ENCODE peak calls at places on chromosomes 6 and 20, in six cellular contexts. D is heart left ventricle, V is RWPE1, C is tibial nerve, P is cardiac fibroblast, E is lung. K is an unnamed sample.

GRCh38 chr6:2624177-2624576 is 126.5 kb downstream of the MYLK4 start:
- DNase-seq in D (no peak), V (no peak), C (no peak), P (no peak), E (no peak), K (no peak)

GRCh38 chr20:61941721-61942405 is 123.8 kb downstream of the TAF4 start:
- DNase-seq in D (peak; percentile 11), V (no peak), C (no peak), P (no peak), E (no peak), K (no peak)

GRCh38 chr6:11275598-11275997 is 43.1 kb upstream of the NEDD9 start:
- DNase-seq in D (no peak), V (no peak), C (no peak), P (no peak), E (peak; percentile 48), K (no peak)

GRCh38 chr6:81753709-81754678 is 1.5 kb upstream of the TENT5A start:
- DNase-seq in D (peak; percentile 91), V (peak; percentile 30), C (peak; percentile 82), P (peak; percentile 74), E (peak; percentile 87), K (peak; percentile 86)

GRCh38 chr6:169689247-169689646 is 12.6 kb downstream of the WDR27 start:
- DNase-seq in D (no peak), V (peak; percentile 87), C (no peak), P (peak; percentile 65), E (no peak), K (no peak)

GRCh38 chr6:29647927-29648642 is 8.8 kb upstream of the MOG start:
- DNase-seq in D (no peak), V (peak; percentile 64), C (no peak), P (peak; percentile 67), E (no peak), K (no peak)

GRCh38 chr6:29797120-29797519 is 30.5 kb upstream of the HLA-G start:
- DNase-seq in D (no peak), V (peak; percentile 46), C (no peak), P (peak; percentile 76), E (no peak), K (no peak)

GRCh38 chr6:43331876-43332275 is 23.2 kb upstream of the CRIP3 start:
- DNase-seq in D (no peak), V (no peak), C (no peak), P (no peak), E (no peak), K (no peak)

GRCh38 chr6:125598422-125598821 is 151.0 kb upstream of the HEY2 start:
- DNase-seq in D (peak; percentile 81), V (peak; percentile 56), C (peak; percentile 27), P (peak; percentile 94), E (peak; percentile 86), K (no peak)

GRCh38 chr6:118843685-118844390 is 50.1 kb upstream of the ASF1A start:
- DNase-seq in D (no peak), V (no peak), C (no peak), P (peak; percentile 16), E (no peak), K (no peak)

GRCh38 chr6:15752820-15753219 is 90.0 kb upstream of the DTNBP1 start:
- DNase-seq in D (no peak), V (no peak), C (no peak), P (no peak), E (no peak), K (no peak)

GRCh38 chr6:166997768-166998255 is 1.4 kb upstream of the CEP43 start:
- DNase-seq in D (peak; percentile 57), V (peak; percentile 65), C (no peak), P (peak; percentile 81), E (peak; percentile 65), K (no peak)

GRCh38 chr6:142845143-142845571 is 99.8 kb downstream of the HIVEP2 start:
- DNase-seq in D (no peak), V (no peak), C (no peak), P (peak; percentile 36), E (no peak), K (no peak)

GRCh38 chr6:42790549-42791181 is 8.8 kb downstream of the BICRAL start:
- DNase-seq in D (no peak), V (no peak), C (no peak), P (no peak), E (no peak), K (no peak)

GRCh38 chr6:167733740-167734661 is 92.7 kb upstream of the AFDN start:
- DNase-seq in D (no peak), V (no peak), C (peak; percentile 79), P (peak; percentile 38), E (no peak), K (peak; percentile 81)

GRCh38 chr20:33660035-33660684 is 2.0 kb upstream of the C20orf144 start:
- DNase-seq in D (no peak), V (no peak), C (no peak), P (no peak), E (no peak), K (no peak)

GRCh38 chr6:129748212-129748900 is 38.4 kb upstream of the ARHGAP18 start:
- DNase-seq in D (peak; percentile 31), V (peak; percentile 77), C (peak; percentile 11), P (peak; percentile 77), E (no peak), K (no peak)

GRCh38 chr20:17964073-17964472 is 4.5 kb downstream of the SNX5 start:
- DNase-seq in D (no peak), V (no peak), C (no peak), P (no peak), E (no peak), K (no peak)

GRCh38 chr20:2866236-2866635 is 7.0 kb upstream of the PTPRA start:
- DNase-seq in D (no peak), V (no peak), C (no peak), P (no peak), E (no peak), K (no peak)

GRCh38 chr6:140052757-140053729 is 678.6 kb upstream of the CITED2 start:
- DNase-seq in D (no peak), V (no peak), C (no peak), P (peak; percentile 88), E (no peak), K (no peak)
- TF ChIP-seq CTCF in D (peak; percentile 9), V (no peak), C (no peak), P (peak; percentile 55), E (no peak), K (peak; percentile 38)

GRCh38 chr6:31546962-31547726 is at the start of gene NFKBIL1:
- DNase-seq in D (peak; percentile 98), V (peak; percentile 92), C (peak; percentile 94), P (peak; percentile 99), E (peak; percentile 95), K (peak; percentile 96)
- TF ChIP-seq CTCF in D (peak; percentile 21), V (peak; percentile 62), C (peak; percentile 15), P (no peak), E (no peak), K (no peak)

DNA sequence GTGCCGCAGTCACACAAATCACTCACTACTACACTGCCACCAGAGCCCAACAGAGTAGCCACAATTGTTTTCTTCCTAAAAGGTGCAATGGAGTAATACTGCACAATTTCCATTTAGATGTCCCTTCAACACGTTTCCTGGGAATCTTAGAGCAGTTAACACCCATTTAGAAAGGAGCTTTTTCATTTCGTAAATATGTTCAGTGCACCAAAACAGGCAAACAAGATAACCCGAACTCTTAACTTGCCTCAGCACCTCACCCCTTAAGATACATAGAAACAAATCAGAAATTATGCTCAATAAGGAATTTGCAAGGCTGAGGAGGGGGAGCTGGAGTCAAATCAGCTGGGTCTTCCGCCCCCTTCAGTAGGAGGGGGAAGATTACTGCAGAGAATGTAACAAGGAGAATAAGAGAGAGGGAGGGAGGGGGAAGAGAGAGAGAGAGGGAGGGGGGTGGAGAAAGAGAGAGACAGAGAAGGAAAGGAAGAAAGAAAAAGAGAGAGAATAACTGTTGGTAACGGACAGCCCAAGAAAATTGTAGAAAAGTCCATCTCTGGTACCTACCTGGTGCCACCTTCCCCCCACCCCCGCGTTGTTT is 155.4 kb downstream of the BCAS1 start:
- DNase-seq in D (no peak), V (no peak), C (no peak), P (peak; percentile 35), E (no peak), K (no peak)
- TF ChIP-seq CTCF in D (no peak), V (no peak), C (no peak), P (no peak), E (no peak), K (peak; percentile 22)

GRCh38 chr6:157688960-157689599 is 134.0 kb upstream of the SNX9 start:
- DNase-seq in D (no peak), V (no peak), C (no peak), P (no peak), E (no peak), K (no peak)
- TF ChIP-seq CTCF in D (no peak), V (no peak), C (no peak), P (no peak), E (no peak), K (no peak)

GRCh38 chr6:158999669-159000403 is at the start of gene RSPH3:
- DNase-seq in D (peak; percentile 95), V (peak; percentile 96), C (peak; percentile 80), P (peak; percentile 92), E (peak; percentile 93), K (peak; percentile 96)
- TF ChIP-seq CTCF in D (no peak), V (peak; percentile 38), C (peak; percentile 62), P (no peak), E (no peak), K (peak; percentile 35)

DNA sequence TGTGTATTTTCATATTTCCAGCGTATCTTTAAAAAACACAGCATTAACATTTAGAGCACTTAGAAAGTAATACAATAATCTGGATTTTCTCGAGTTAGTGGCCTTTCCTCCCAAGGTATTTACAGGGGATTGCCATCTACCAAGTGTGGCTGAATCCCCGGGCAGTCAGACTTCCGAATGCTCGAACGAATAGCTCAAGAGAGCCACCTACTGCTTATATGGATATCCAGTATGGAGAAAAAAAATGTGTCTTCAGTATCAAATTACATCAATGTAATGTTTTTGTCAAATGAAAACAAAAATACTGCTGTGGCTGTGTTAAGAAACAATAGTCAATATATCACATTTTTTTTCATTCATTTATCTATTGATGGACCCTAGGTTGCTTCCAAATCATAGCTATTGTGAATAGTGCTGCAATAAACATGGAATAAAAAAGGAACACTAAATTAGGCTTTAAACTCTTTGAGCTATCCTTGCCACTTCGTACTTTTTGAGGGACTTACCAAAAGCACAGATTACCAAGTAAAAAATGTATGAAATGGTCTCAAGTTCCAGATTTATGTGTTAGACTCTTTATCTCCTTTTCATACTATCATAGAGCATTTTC is 654.5 kb upstream of the PTCHD4 start:
- DNase-seq in D (peak; percentile 26), V (peak; percentile 33), C (no peak), P (peak; percentile 83), E (peak; percentile 30), K (no peak)
- TF ChIP-seq CTCF in D (peak; percentile 57), V (peak; percentile 41), C (peak; percentile 31), P (peak; percentile 61), E (no peak), K (peak; percentile 86)

GRCh38 chr6:41071923-41072835 is at the start of gene OARD1:
- DNase-seq in D (peak; percentile 100), V (peak; percentile 99), C (peak; percentile 98), P (peak; percentile 100), E (peak; percentile 100), K (peak; percentile 100)
- TF ChIP-seq CTCF in D (no peak), V (no peak), C (peak; percentile 10), P (no peak), E (no peak), K (no peak)